ENCODE peak calls at places on chromosome 6, in nine cellular contexts. Z, H, B, Y, A, J, L, C and G are unnamed samples.
A peak's percentile ranks its signal among the peaks of the same experiment; 100 is the strongest.

GRCh38 chr6:26550250-26550993 is 12.3 kb downstream of the HMGN4 start:
- DNase-seq in C (peak; percentile 24), Y (peak; percentile 54), Z (peak; percentile 5), A (peak; percentile 37), L (peak; percentile 68), B (peak; percentile 12), H (peak; percentile 13), J (peak; percentile 14), G (peak; percentile 54)

GRCh38 chr6:82185948-82186347 is 61.6 kb downstream of the IBTK start:
- DNase-seq in B (no peak), H (no peak), L (no peak), J (no peak), C (no peak), Y (peak; percentile 18), A (no peak), Z (no peak), G (no peak)

GRCh38 chr6:30615958-30616810 is 859 bp downstream of the PPP1R10 start:
- DNase-seq in Z (peak; percentile 10), B (no peak), C (no peak), L (no peak), H (no peak), A (no peak), Y (peak; percentile 45), J (no peak), G (peak; percentile 71)

GRCh38 chr6:38973178-38974057 is 75.2 kb upstream of the GLP1R start:
- DNase-seq in Y (peak; percentile 89), H (peak; percentile 79), C (peak; percentile 87), B (peak; percentile 96), A (peak; percentile 40), Z (no peak), L (peak; percentile 47), J (peak; percentile 47), G (peak; percentile 58)

GRCh38 chr6:107386904-107387303 is 72.5 kb downstream of the PDSS2 start:
- DNase-seq in H (no peak), L (no peak), C (no peak), A (no peak), B (no peak), Z (no peak), Y (no peak), J (no peak), G (no peak)

GRCh38 chr6:167898673-167899311 is 72.1 kb downstream of the AFDN start:
- DNase-seq in J (peak; percentile 23), A (peak; percentile 78), Z (no peak), B (peak; percentile 48), C (peak; percentile 59), Y (peak; percentile 75), L (peak; percentile 40), H (peak; percentile 68), G (peak; percentile 58)

GRCh38 chr6:157659536-157660271 is 163.3 kb upstream of the SNX9 start:
- DNase-seq in Z (no peak), Y (no peak), H (no peak), A (no peak), B (no peak), L (no peak), C (no peak), J (no peak), G (no peak)

GRCh38 chr6:54515013-54515412 is 206.8 kb downstream of the TINAG start:
- DNase-seq in H (peak; percentile 2), C (peak; percentile 69), J (no peak), L (no peak), Z (no peak), Y (no peak), A (peak; percentile 1), B (peak; percentile 52), G (no peak)